ENCODE peak calls at places on chromosomes 2 and 18, in six cellular contexts. One of them, this sample, is unnamed.

GRCh38 chr2:231052494-231053451 is 3.9 kb upstream of the PSMD1 start:
- DNase-seq in prostate gland: peak; percentile 68
- DNase-seq in endothelial cell of umbilical vein: peak; percentile 74
- DNase-seq in foreskin fibroblast: peak; percentile 77
- DNase-seq in endodermal cell: peak; percentile 94
- DNase-seq in cardiac fibroblast: peak; percentile 85
- DNase-seq in this sample: no peak

GRCh38 chr2:16508061-16508851 is 157.4 kb downstream of the CYRIA start:
- DNase-seq in prostate gland: peak; percentile 12
- DNase-seq in cardiac fibroblast: peak; percentile 24
- DNase-seq in endothelial cell of umbilical vein: peak; percentile 39
- DNase-seq in endodermal cell: peak; percentile 89
- DNase-seq in foreskin fibroblast: no peak
- DNase-seq in this sample: no peak

GRCh38 chr2:46273225-46273863 is 23.9 kb upstream of the EPAS1 start:
- DNase-seq in endodermal cell: no peak
- DNase-seq in cardiac fibroblast: peak; percentile 36
- DNase-seq in foreskin fibroblast: no peak
- DNase-seq in endothelial cell of umbilical vein: peak; percentile 89
- DNase-seq in prostate gland: no peak
- DNase-seq in this sample: no peak

GRCh38 chr2:29607025-29607424 is 314.4 kb downstream of the ALK start:
- DNase-seq in endodermal cell: no peak
- DNase-seq in cardiac fibroblast: no peak
- DNase-seq in endothelial cell of umbilical vein: no peak
- DNase-seq in foreskin fibroblast: no peak
- DNase-seq in prostate gland: no peak
- DNase-seq in this sample: no peak

GRCh38 chr2:230614913-230615332 is 97.7 kb upstream of the CAB39 start:
- DNase-seq in prostate gland: no peak
- DNase-seq in foreskin fibroblast: no peak
- DNase-seq in endodermal cell: no peak
- DNase-seq in endothelial cell of umbilical vein: no peak
- DNase-seq in cardiac fibroblast: no peak
- DNase-seq in this sample: no peak

GRCh38 chr2:169077674-169078240 is 8.4 kb downstream of the DHRS9 start:
- DNase-seq in foreskin fibroblast: no peak
- DNase-seq in cardiac fibroblast: peak; percentile 45
- DNase-seq in endothelial cell of umbilical vein: no peak
- DNase-seq in prostate gland: no peak
- DNase-seq in endodermal cell: no peak
- DNase-seq in this sample: no peak

GRCh38 chr18:22563098-22563707 is 145.5 kb upstream of the CTAGE1 start:
- DNase-seq in prostate gland: peak; percentile 59
- DNase-seq in endodermal cell: peak; percentile 56
- DNase-seq in endothelial cell of umbilical vein: peak; percentile 95
- DNase-seq in foreskin fibroblast: peak; percentile 72
- DNase-seq in cardiac fibroblast: peak; percentile 97
- DNase-seq in this sample: peak; percentile 80

GRCh38 chr2:32832821-32833220 is 113.9 kb upstream of the LTBP1 start:
- DNase-seq in endothelial cell of umbilical vein: no peak
- DNase-seq in foreskin fibroblast: peak; percentile 47
- DNase-seq in endodermal cell: no peak
- DNase-seq in cardiac fibroblast: peak; percentile 45
- DNase-seq in prostate gland: no peak
- DNase-seq in this sample: no peak

GRCh38 chr2:113877651-113878594 is 12.0 kb upstream of the ACTR3 start:
- DNase-seq in endothelial cell of umbilical vein: peak; percentile 36
- DNase-seq in cardiac fibroblast: peak; percentile 41
- DNase-seq in foreskin fibroblast: peak; percentile 59
- DNase-seq in prostate gland: no peak
- DNase-seq in endodermal cell: no peak
- DNase-seq in this sample: no peak

GRCh38 chr2:99974275-99974674 is 168.1 kb downstream of the AFF3 start:
- DNase-seq in endodermal cell: no peak
- DNase-seq in endothelial cell of umbilical vein: no peak
- DNase-seq in cardiac fibroblast: no peak
- DNase-seq in prostate gland: no peak
- DNase-seq in foreskin fibroblast: no peak
- DNase-seq in this sample: no peak

GRCh38 chr2:239465017-239466001 is 64.5 kb upstream of the HDAC4 start:
- DNase-seq in cardiac fibroblast: peak; percentile 13
- DNase-seq in endothelial cell of umbilical vein: no peak
- DNase-seq in foreskin fibroblast: peak; percentile 13
- DNase-seq in prostate gland: no peak
- DNase-seq in endodermal cell: peak; percentile 38
- DNase-seq in this sample: no peak

GRCh38 chr2:147438897-147439296 is 405.9 kb upstream of the ACVR2A start:
- DNase-seq in cardiac fibroblast: no peak
- DNase-seq in endothelial cell of umbilical vein: no peak
- DNase-seq in endodermal cell: no peak
- DNase-seq in foreskin fibroblast: no peak
- DNase-seq in prostate gland: no peak
- DNase-seq in this sample: no peak

GRCh38 chr18:34261865-34262780 is 37.4 kb upstream of the NOL4 start:
- DNase-seq in prostate gland: no peak
- DNase-seq in endothelial cell of umbilical vein: no peak
- DNase-seq in endodermal cell: no peak
- DNase-seq in cardiac fibroblast: no peak
- DNase-seq in foreskin fibroblast: no peak
- DNase-seq in this sample: no peak

GRCh38 chr2:121409388-121409787 is 121.3 kb upstream of the RNU4ATAC start:
- DNase-seq in foreskin fibroblast: no peak
- DNase-seq in cardiac fibroblast: no peak
- DNase-seq in endodermal cell: no peak
- DNase-seq in prostate gland: no peak
- DNase-seq in endothelial cell of umbilical vein: peak; percentile 81
- DNase-seq in this sample: no peak

GRCh38 chr2:132473174-132473883 is 56.7 kb downstream of the GPR39 start:
- DNase-seq in endothelial cell of umbilical vein: no peak
- DNase-seq in cardiac fibroblast: no peak
- DNase-seq in prostate gland: no peak
- DNase-seq in foreskin fibroblast: no peak
- DNase-seq in endodermal cell: no peak
- DNase-seq in this sample: no peak

GRCh38 chr2:217902281-217903141 is 100.3 kb downstream of the TNS1 start:
- DNase-seq in foreskin fibroblast: peak; percentile 45
- DNase-seq in cardiac fibroblast: peak; percentile 75
- DNase-seq in endodermal cell: no peak
- DNase-seq in endothelial cell of umbilical vein: peak; percentile 81
- DNase-seq in prostate gland: peak; percentile 84
- DNase-seq in this sample: no peak

GRCh38 chr2:143852748-143853147 is 667.2 kb downstream of the ZEB2 start:
- DNase-seq in endodermal cell: peak; percentile 80
- DNase-seq in prostate gland: no peak
- DNase-seq in cardiac fibroblast: no peak
- DNase-seq in endothelial cell of umbilical vein: no peak
- DNase-seq in foreskin fibroblast: no peak
- DNase-seq in this sample: no peak

GRCh38 chr2:62074233-62074632 is 121.7 kb upstream of the B3GNT2 start:
- DNase-seq in endodermal cell: peak; percentile 64
- DNase-seq in cardiac fibroblast: no peak
- DNase-seq in prostate gland: no peak
- DNase-seq in foreskin fibroblast: no peak
- DNase-seq in endothelial cell of umbilical vein: no peak
- DNase-seq in this sample: no peak

GRCh38 chr2:179218848-179219594 is 45.6 kb downstream of the SESTD1 start:
- DNase-seq in prostate gland: peak; percentile 55
- DNase-seq in endodermal cell: peak; percentile 88
- DNase-seq in cardiac fibroblast: peak; percentile 94
- DNase-seq in foreskin fibroblast: peak; percentile 72
- DNase-seq in endothelial cell of umbilical vein: peak; percentile 90
- DNase-seq in this sample: peak; percentile 62

GRCh38 chr2:62569907-62570793 is 64.2 kb upstream of the TMEM17 start:
- DNase-seq in cardiac fibroblast: no peak
- DNase-seq in endodermal cell: peak; percentile 59
- DNase-seq in foreskin fibroblast: no peak
- DNase-seq in prostate gland: no peak
- DNase-seq in endothelial cell of umbilical vein: no peak
- DNase-seq in this sample: no peak

GRCh38 chr2:29544917-29545316 is 376.5 kb downstream of the ALK start:
- DNase-seq in endothelial cell of umbilical vein: no peak
- DNase-seq in foreskin fibroblast: no peak
- DNase-seq in endodermal cell: no peak
- DNase-seq in cardiac fibroblast: no peak
- DNase-seq in prostate gland: no peak
- DNase-seq in this sample: no peak

GRCh38 chr2:70450641-70451250 is 102.9 kb downstream of the TGFA start:
- DNase-seq in endodermal cell: no peak
- DNase-seq in endothelial cell of umbilical vein: no peak
- DNase-seq in foreskin fibroblast: no peak
- DNase-seq in prostate gland: no peak
- DNase-seq in cardiac fibroblast: no peak
- DNase-seq in this sample: peak; percentile 38
- TF ChIP-seq CTCF in endodermal cell: no peak
- TF ChIP-seq CTCF in endothelial cell of umbilical vein: no peak
- TF ChIP-seq CTCF in foreskin fibroblast: no peak
- TF ChIP-seq CTCF in prostate gland: no peak
- TF ChIP-seq CTCF in cardiac fibroblast: no peak
- TF ChIP-seq CTCF in this sample: no peak

DNA sequence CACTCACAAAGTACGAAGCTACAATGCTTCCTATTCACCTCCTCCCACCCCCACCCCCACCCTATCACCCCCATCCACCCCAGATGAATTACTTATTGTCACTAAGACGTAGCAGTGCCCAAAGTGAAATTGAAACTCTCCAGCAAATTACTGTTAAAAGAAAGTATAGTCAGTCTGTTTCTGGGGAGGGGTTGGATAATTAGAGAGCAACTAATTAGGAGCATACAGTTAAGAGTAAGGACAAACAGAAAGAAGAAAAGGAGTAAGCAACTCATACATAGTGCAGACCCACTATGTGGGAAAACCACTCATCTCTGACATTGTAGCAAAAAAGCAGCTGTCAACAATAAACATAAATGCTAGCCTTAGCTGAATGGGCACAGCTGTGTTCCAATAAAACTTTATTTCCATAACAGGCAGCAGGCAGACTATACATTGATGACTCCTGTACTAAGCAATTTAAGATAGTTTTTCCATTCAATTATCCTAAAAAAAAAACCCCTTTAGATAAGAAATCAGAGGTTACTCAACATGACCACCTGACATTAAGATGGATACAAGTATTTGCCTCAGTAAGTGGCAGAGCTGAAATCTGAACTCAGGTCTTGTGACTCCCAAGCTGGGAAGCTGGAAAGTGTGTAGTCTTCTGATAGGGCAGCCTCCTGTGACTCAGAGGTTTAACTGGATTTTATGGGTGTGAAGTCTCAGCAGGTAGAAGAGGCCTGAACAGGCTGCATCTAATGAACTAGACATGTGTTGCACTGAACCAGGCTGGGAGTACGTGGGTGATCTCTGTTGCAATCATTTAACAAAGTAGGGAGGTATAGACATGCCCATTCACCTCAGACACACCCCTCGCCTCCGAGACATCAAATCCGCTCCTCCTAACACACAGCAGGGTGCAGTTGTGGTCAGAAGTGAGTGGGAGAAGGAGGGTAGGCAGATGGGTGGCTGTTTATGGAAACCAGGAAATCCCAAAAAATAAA is 171.8 kb upstream of the KLF7 start:
- DNase-seq in endothelial cell of umbilical vein: peak; percentile 34
- DNase-seq in prostate gland: no peak
- DNase-seq in cardiac fibroblast: no peak
- DNase-seq in foreskin fibroblast: no peak
- DNase-seq in endodermal cell: peak; percentile 48
- DNase-seq in this sample: no peak
- H3K4me3 ChIP-seq in endothelial cell of umbilical vein: no peak overlapping the region
- H3K4me3 ChIP-seq in prostate gland: no peak overlapping the region
- H3K4me3 ChIP-seq in cardiac fibroblast: no peak overlapping the region
- H3K4me3 ChIP-seq in foreskin fibroblast: no peak overlapping the region
- H3K4me3 ChIP-seq in endodermal cell: no peak overlapping the region
- H3K4me3 ChIP-seq in this sample: no peak overlapping the region

GRCh38 chr2:237059155-237059875 is 26.4 kb upstream of the COPS8 start:
- DNase-seq in endothelial cell of umbilical vein: no peak
- DNase-seq in endodermal cell: peak; percentile 40
- DNase-seq in foreskin fibroblast: no peak
- DNase-seq in prostate gland: no peak
- DNase-seq in cardiac fibroblast: no peak
- DNase-seq in this sample: no peak

GRCh38 chr2:237058423-237058822 is 27.3 kb upstream of the COPS8 start:
- DNase-seq in endodermal cell: peak; percentile 44
- DNase-seq in cardiac fibroblast: no peak
- DNase-seq in endothelial cell of umbilical vein: no peak
- DNase-seq in prostate gland: no peak
- DNase-seq in foreskin fibroblast: no peak
- DNase-seq in this sample: no peak

GRCh38 chr2:237061356-237061755 is 24.3 kb upstream of the COPS8 start:
- DNase-seq in endodermal cell: peak; percentile 37
- DNase-seq in cardiac fibroblast: no peak
- DNase-seq in foreskin fibroblast: no peak
- DNase-seq in endothelial cell of umbilical vein: no peak
- DNase-seq in prostate gland: peak; percentile 54
- DNase-seq in this sample: no peak

GRCh38 chr2:237062585-237062984 is 23.1 kb upstream of the COPS8 start:
- DNase-seq in endothelial cell of umbilical vein: no peak
- DNase-seq in cardiac fibroblast: no peak
- DNase-seq in foreskin fibroblast: no peak
- DNase-seq in prostate gland: no peak
- DNase-seq in endodermal cell: peak; percentile 81
- DNase-seq in this sample: no peak

GRCh38 chr2:237060518-237061312 is 25.0 kb upstream of the COPS8 start:
- DNase-seq in endodermal cell: peak; percentile 87
- DNase-seq in foreskin fibroblast: peak; percentile 50
- DNase-seq in endothelial cell of umbilical vein: peak; percentile 77
- DNase-seq in prostate gland: peak; percentile 46
- DNase-seq in cardiac fibroblast: peak; percentile 84
- DNase-seq in this sample: peak; percentile 56
- TF ChIP-seq CTCF in endodermal cell: peak; percentile 87
- TF ChIP-seq CTCF in foreskin fibroblast: peak; percentile 62
- TF ChIP-seq CTCF in endothelial cell of umbilical vein: peak; percentile 67
- TF ChIP-seq CTCF in prostate gland: peak; percentile 62
- TF ChIP-seq CTCF in cardiac fibroblast: peak; percentile 60
- TF ChIP-seq CTCF in this sample: peak; percentile 71

DNA sequence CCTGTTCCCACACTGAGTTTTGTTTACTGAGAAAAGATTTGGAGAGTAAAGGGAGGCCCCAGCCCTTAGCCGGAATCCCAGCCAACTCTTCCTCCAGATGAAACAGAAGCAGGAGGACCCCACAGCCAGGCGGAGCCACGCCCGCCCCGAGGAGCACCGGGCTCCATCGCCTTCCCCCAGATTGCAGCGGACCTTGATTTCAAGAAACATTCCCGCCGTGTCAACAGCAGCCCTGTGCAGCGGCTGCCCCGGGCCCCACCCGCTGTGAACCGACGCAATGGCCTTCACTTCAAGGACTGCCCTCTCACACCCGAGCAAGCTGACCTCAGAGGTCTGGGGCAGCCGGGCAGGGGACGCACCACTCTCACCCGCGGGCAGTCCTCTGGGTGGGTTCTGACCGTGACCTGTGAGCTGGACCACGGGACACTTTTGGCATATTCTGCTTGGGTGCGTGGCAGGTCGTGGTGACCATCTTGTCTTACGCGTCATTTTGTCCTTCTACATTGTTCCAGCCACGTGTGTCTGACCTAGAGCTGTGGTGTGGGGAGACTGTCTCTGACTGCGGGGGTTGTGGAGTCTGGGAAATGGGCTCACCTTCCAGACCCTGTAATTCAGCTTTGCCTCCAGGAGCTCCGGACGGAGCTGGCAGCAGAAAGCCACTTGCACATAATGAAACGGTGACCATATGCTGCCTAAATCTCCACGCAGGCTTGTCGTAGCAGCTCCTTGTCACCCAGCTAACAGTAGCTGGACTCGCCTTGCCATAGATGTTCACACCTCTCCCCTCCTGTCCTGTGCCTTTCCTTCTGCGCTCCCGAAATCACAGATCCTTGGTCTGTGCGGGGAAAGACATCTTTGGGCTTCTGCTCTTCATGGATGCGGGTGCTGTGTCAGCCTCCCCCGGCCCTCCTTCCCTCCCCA is 32.0 kb upstream of the INHBB start:
- DNase-seq in prostate gland: peak; percentile 12
- DNase-seq in endothelial cell of umbilical vein: no peak
- DNase-seq in foreskin fibroblast: no peak
- DNase-seq in cardiac fibroblast: no peak
- DNase-seq in endodermal cell: no peak
- DNase-seq in this sample: no peak
- H3K4me3 ChIP-seq in prostate gland: peak overlapping the region; percentile 21
- H3K4me3 ChIP-seq in endothelial cell of umbilical vein: peak overlapping the region; percentile 8
- H3K4me3 ChIP-seq in foreskin fibroblast: peak overlapping the region; percentile 53
- H3K4me3 ChIP-seq in cardiac fibroblast: peak overlapping the region; percentile 39
- H3K4me3 ChIP-seq in endodermal cell: no peak overlapping the region
- H3K4me3 ChIP-seq in this sample: peak overlapping the region; percentile 45